ENCODE peak calls at places on chromosomes 4 and X, in seven cellular contexts. One of them, this sample, is unnamed.

GRCh38 chr4:184385705-184386141 is 88.6 kb downstream of the IRF2 start:
- DNase-seq in trophoblast cell: no peak
- DNase-seq in mesenchymal stem cell: no peak
- DNase-seq in H1: no peak
- DNase-seq in mesendoderm: peak
- DNase-seq in H9: peak
- DNase-seq in IMR-90: no peak
- DNase-seq in this sample: no peak

GRCh38 chr4:2977116-2978097 is 14.0 kb downstream of the GRK4 start:
- DNase-seq in trophoblast cell: peak
- DNase-seq in mesenchymal stem cell: peak
- DNase-seq in IMR-90: peak
- DNase-seq in H9: no peak
- DNase-seq in mesendoderm: peak
- DNase-seq in H1: no peak
- DNase-seq in this sample: no peak

GRCh38 chr4:78774395-78774794 is 1.8 kb upstream of the BMP2K start:
- DNase-seq in mesenchymal stem cell: no peak
- DNase-seq in H1: no peak
- DNase-seq in IMR-90: peak
- DNase-seq in trophoblast cell: no peak
- DNase-seq in mesendoderm: no peak
- DNase-seq in H9: no peak
- DNase-seq in this sample: no peak

GRCh38 chr4:83552085-83552484 is 16.2 kb downstream of the GPAT3 start:
- DNase-seq in mesenchymal stem cell: peak
- DNase-seq in mesendoderm: peak
- DNase-seq in IMR-90: no peak
- DNase-seq in trophoblast cell: no peak
- DNase-seq in H1: no peak
- DNase-seq in H9: no peak
- DNase-seq in this sample: no peak

GRCh38 chrX:134631404-134632346 is 26.6 kb downstream of the PLAC1 start:
- DNase-seq in H9: no peak
- DNase-seq in H1: no peak
- DNase-seq in mesendoderm: no peak
- DNase-seq in IMR-90: peak
- DNase-seq in trophoblast cell: no peak
- DNase-seq in mesenchymal stem cell: peak
- DNase-seq in this sample: no peak

GRCh38 chr4:123104275-123104674 is 181.9 kb upstream of the NUDT6 start:
- DNase-seq in H9: no peak
- DNase-seq in IMR-90: peak
- DNase-seq in mesenchymal stem cell: no peak
- DNase-seq in trophoblast cell: no peak
- DNase-seq in H1: no peak
- DNase-seq in mesendoderm: no peak
- DNase-seq in this sample: no peak

GRCh38 chr4:80184053-80184790 is 13.1 kb upstream of the PRDM8 start:
- DNase-seq in H9: peak
- DNase-seq in IMR-90: peak
- DNase-seq in trophoblast cell: peak
- DNase-seq in H1: peak
- DNase-seq in mesenchymal stem cell: peak
- DNase-seq in mesendoderm: peak
- DNase-seq in this sample: peak

GRCh38 chrX:30039768-30040167 is 175.6 kb upstream of the MAGEB2 start:
- DNase-seq in trophoblast cell: no peak
- DNase-seq in H9: no peak
- DNase-seq in IMR-90: peak
- DNase-seq in H1: no peak
- DNase-seq in mesendoderm: no peak
- DNase-seq in mesenchymal stem cell: no peak
- DNase-seq in this sample: no peak

GRCh38 chrX:45295587-45295986 is 94.9 kb upstream of the DIPK2B start:
- DNase-seq in trophoblast cell: no peak
- DNase-seq in mesenchymal stem cell: peak
- DNase-seq in IMR-90: peak
- DNase-seq in mesendoderm: no peak
- DNase-seq in H1: no peak
- DNase-seq in H9: no peak
- DNase-seq in this sample: no peak

GRCh38 chr4:2936773-2937145 is 26.4 kb downstream of the NOP14 start:
- DNase-seq in trophoblast cell: peak
- DNase-seq in H9: no peak
- DNase-seq in IMR-90: peak
- DNase-seq in mesendoderm: no peak
- DNase-seq in mesenchymal stem cell: peak
- DNase-seq in H1: no peak
- DNase-seq in this sample: no peak

GRCh38 chr4:155468282-155468681 is 91.5 kb upstream of the MAP9 start:
- DNase-seq in mesenchymal stem cell: no peak
- DNase-seq in trophoblast cell: no peak
- DNase-seq in IMR-90: no peak
- DNase-seq in mesendoderm: no peak
- DNase-seq in H1: no peak
- DNase-seq in H9: no peak
- DNase-seq in this sample: no peak

GRCh38 chr4:39274503-39274902 is 91.7 kb downstream of the RFC1 start:
- DNase-seq in H1: no peak
- DNase-seq in H9: no peak
- DNase-seq in mesenchymal stem cell: no peak
- DNase-seq in trophoblast cell: no peak
- DNase-seq in IMR-90: no peak
- DNase-seq in mesendoderm: no peak
- DNase-seq in this sample: no peak

GRCh38 chrX:48833531-48834138 is 1.8 kb downstream of the PCSK1N start:
- DNase-seq in mesenchymal stem cell: no peak
- DNase-seq in IMR-90: no peak
- DNase-seq in H1: no peak
- DNase-seq in trophoblast cell: no peak
- DNase-seq in mesendoderm: no peak
- DNase-seq in H9: no peak
- DNase-seq in this sample: no peak

GRCh38 chr4:118941149-118941548 is 52.5 kb downstream of the SYNPO2 start:
- DNase-seq in IMR-90: peak
- DNase-seq in H1: no peak
- DNase-seq in mesenchymal stem cell: peak
- DNase-seq in H9: no peak
- DNase-seq in mesendoderm: no peak
- DNase-seq in trophoblast cell: no peak
- DNase-seq in this sample: no peak

GRCh38 chr4:43782391-43782790 is 666.2 kb downstream of the KCTD8 start:
- DNase-seq in IMR-90: no peak
- DNase-seq in mesendoderm: no peak
- DNase-seq in H1: no peak
- DNase-seq in H9: no peak
- DNase-seq in trophoblast cell: no peak
- DNase-seq in mesenchymal stem cell: no peak
- DNase-seq in this sample: no peak

GRCh38 chr4:48071171-48071570 is 54.6 kb downstream of the NIPAL1 start:
- DNase-seq in mesendoderm: peak
- DNase-seq in H9: no peak
- DNase-seq in H1: no peak
- DNase-seq in mesenchymal stem cell: no peak
- DNase-seq in IMR-90: no peak
- DNase-seq in trophoblast cell: peak
- DNase-seq in this sample: no peak

GRCh38 chr4:38154681-38155588 is 194.7 kb downstream of the PTTG2 start:
- DNase-seq in H1: no peak
- DNase-seq in trophoblast cell: no peak
- DNase-seq in IMR-90: no peak
- DNase-seq in mesenchymal stem cell: no peak
- DNase-seq in mesendoderm: no peak
- DNase-seq in H9: no peak
- DNase-seq in this sample: no peak

GRCh38 chrX:132165651-132166050 is 37.8 kb upstream of the FRMD7 start:
- DNase-seq in H9: no peak
- DNase-seq in trophoblast cell: no peak
- DNase-seq in mesenchymal stem cell: no peak
- DNase-seq in mesendoderm: no peak
- DNase-seq in H1: no peak
- DNase-seq in IMR-90: no peak
- DNase-seq in this sample: no peak

GRCh38 chr4:154622598-154622997 is 10.1 kb upstream of the FGG start:
- DNase-seq in H1: no peak
- DNase-seq in mesendoderm: peak
- DNase-seq in trophoblast cell: peak
- DNase-seq in IMR-90: peak
- DNase-seq in mesenchymal stem cell: peak
- DNase-seq in H9: no peak
- DNase-seq in this sample: peak

GRCh38 chr4:159048166-159048886 is 54.6 kb upstream of the RAPGEF2 start:
- DNase-seq in trophoblast cell: peak
- DNase-seq in IMR-90: peak
- DNase-seq in H9: peak
- DNase-seq in mesendoderm: peak
- DNase-seq in H1: no peak
- DNase-seq in mesenchymal stem cell: peak
- DNase-seq in this sample: peak

GRCh38 chrX:38484607-38485498 is 76.5 kb upstream of the TSPAN7 start:
- DNase-seq in mesendoderm: no peak
- DNase-seq in IMR-90: no peak
- DNase-seq in H9: no peak
- DNase-seq in mesenchymal stem cell: no peak
- DNase-seq in H1: no peak
- DNase-seq in trophoblast cell: no peak
- DNase-seq in this sample: no peak

GRCh38 chr4:85672959-85673358 is 198.0 kb downstream of the ARHGAP24 start:
- DNase-seq in H9: no peak
- DNase-seq in mesendoderm: no peak
- DNase-seq in trophoblast cell: no peak
- DNase-seq in IMR-90: no peak
- DNase-seq in mesenchymal stem cell: no peak
- DNase-seq in H1: no peak
- DNase-seq in this sample: no peak

GRCh38 chrX:97854071-97854470 is 970.4 kb downstream of the RPA4 start:
- DNase-seq in IMR-90: no peak
- DNase-seq in mesendoderm: no peak
- DNase-seq in mesenchymal stem cell: no peak
- DNase-seq in trophoblast cell: no peak
- DNase-seq in H9: no peak
- DNase-seq in H1: no peak
- DNase-seq in this sample: no peak

GRCh38 chrX:136936183-136936549 is 55.6 kb upstream of the RBMX start:
- DNase-seq in mesendoderm: no peak
- DNase-seq in H1: no peak
- DNase-seq in H9: no peak
- DNase-seq in IMR-90: peak
- DNase-seq in trophoblast cell: no peak
- DNase-seq in mesenchymal stem cell: no peak
- DNase-seq in this sample: no peak
- H3K23ac ChIP-seq in mesendoderm: no peak
- H3K23ac ChIP-seq in H1: no peak
- H3K23ac ChIP-seq in H9: no peak
- H3K23ac ChIP-seq in IMR-90: no peak
- H3K23ac ChIP-seq in trophoblast cell: no peak
- H3K23ac ChIP-seq in mesenchymal stem cell: no peak
- H3K23ac ChIP-seq in this sample: no peak

DNA sequence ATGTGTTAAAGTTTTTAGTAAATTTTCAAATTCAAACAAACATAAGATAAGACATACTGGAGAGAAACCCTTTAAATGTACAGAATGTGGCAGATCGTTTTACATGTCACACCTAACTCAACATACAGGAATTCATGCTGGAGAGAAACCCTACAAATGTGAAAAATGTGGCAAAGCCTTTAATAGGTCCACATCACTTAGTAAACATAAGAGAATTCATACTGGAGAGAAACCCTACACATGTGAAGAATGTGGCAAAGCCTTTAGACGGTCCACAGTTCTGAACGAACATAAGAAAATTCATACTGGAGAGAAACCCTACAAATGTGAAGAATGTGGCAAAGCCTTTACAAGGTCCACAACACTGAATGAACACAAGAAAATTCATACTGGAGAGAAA is 32.8 kb downstream of the ZNF595 start:
- DNase-seq in mesendoderm: no peak
- DNase-seq in trophoblast cell: no peak
- DNase-seq in H9: no peak
- DNase-seq in H1: no peak
- DNase-seq in mesenchymal stem cell: no peak
- DNase-seq in IMR-90: no peak
- DNase-seq in this sample: no peak
- H2BK5ac ChIP-seq in mesendoderm: no peak
- H2BK5ac ChIP-seq in trophoblast cell: no peak
- H2BK5ac ChIP-seq in H9: no peak
- H2BK5ac ChIP-seq in H1: no peak
- H2BK5ac ChIP-seq in mesenchymal stem cell: no peak
- H2BK5ac ChIP-seq in IMR-90: no peak
- H2BK5ac ChIP-seq in this sample: no peak

DNA sequence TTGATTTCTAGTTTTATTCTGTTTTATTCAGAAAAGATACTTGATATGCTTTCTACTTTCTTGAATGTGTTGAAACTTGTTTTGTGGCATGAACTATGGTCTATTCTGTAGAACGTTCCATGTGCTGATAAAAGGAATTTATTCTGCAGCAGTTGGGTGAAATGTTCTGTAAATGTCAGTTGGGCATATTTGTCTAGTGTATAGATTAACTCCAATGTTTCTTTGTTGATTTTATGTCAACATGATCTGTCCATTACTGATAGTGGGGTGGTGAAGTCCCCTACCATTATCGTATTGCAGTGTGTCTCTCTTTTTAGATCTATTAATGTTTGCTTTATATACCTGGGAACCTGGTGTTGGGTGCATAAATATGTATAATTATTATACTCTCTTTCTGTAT is 55.5 kb downstream of the CEP135 start:
- DNase-seq in trophoblast cell: no peak
- DNase-seq in IMR-90: no peak
- DNase-seq in mesendoderm: no peak
- DNase-seq in H1: no peak
- DNase-seq in mesenchymal stem cell: no peak
- DNase-seq in H9: no peak
- DNase-seq in this sample: no peak
- H3K23ac ChIP-seq in trophoblast cell: no peak
- H3K23ac ChIP-seq in IMR-90: no peak
- H3K23ac ChIP-seq in mesendoderm: no peak
- H3K23ac ChIP-seq in H1: no peak
- H3K23ac ChIP-seq in mesenchymal stem cell: no peak
- H3K23ac ChIP-seq in H9: no peak
- H3K23ac ChIP-seq in this sample: no peak

DNA sequence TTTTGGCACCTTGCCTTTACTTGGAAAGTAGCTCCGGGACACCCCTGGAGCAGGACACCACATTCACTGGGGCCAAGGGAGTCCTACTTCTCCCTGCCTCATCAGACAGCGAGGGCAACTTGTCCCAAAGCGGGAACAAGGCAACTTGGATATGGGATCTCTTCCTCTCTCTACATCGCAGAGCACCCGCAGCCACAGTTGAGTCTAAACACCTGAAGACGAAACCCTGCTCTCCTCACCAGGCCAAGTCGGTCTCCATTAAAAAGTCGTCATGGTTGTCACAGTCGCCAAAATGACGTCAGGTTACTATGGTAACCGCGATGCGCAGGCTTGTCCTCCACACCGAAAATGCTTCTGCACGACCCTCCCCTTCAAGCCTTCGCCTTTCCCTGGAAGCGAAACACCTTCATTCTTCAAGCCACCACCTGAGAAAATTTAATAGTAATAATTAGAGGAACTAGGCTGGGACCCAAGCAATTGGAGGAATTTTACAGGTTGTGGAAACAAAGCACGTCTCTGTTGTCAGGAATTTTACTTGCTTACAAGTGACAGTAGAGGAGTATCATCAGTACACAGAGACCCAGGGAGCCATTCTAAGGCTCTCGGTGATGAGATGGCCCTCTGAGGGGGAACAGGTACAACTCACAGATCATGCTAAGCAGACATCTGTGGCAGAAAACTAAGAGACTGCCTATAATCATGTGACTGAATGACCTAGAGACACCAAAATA is 30.5 kb upstream of the TCEAL4 start:
- DNase-seq in mesenchymal stem cell: peak
- DNase-seq in mesendoderm: peak
- DNase-seq in H9: peak
- DNase-seq in trophoblast cell: no peak
- DNase-seq in IMR-90: peak
- DNase-seq in H1: peak
- DNase-seq in this sample: peak
- H2BK5ac ChIP-seq in mesenchymal stem cell: no peak
- H2BK5ac ChIP-seq in mesendoderm: no peak
- H2BK5ac ChIP-seq in H9: no peak
- H2BK5ac ChIP-seq in trophoblast cell: no peak
- H2BK5ac ChIP-seq in IMR-90: no peak
- H2BK5ac ChIP-seq in H1: no peak
- H2BK5ac ChIP-seq in this sample: no peak

This sample was measured in neuronal stem cell.